ENCODE peak calls at places on chromosome 13, in ten cellular contexts. Y is adrenal gland; A is CD8-positive, alpha-beta T cell; C is brain microvascular endothelial cell; L is psoas muscle; D is heart right ventricle; S is uterus; V is GM10248; R is thoracic aorta; B is GM23338. Z is an unnamed sample.
A peak's percentile ranks its signal among the peaks of the same experiment; 100 is the strongest.

GRCh38 chr13:35781044-35781443 is 304.6 kb upstream of the MAB21L1 start:
- DNase-seq in Y (no peak), A (no peak), C (no peak), L (no peak), D (no peak), S (no peak), V (no peak), R (no peak), B (no peak), Z (no peak)

GRCh38 chr13:51643882-51644281 is 59.6 kb downstream of the WDFY2 start:
- DNase-seq in Y (no peak), A (no peak), C (peak; percentile 87), L (no peak), D (no peak), S (no peak), V (no peak), R (no peak), B (no peak), Z (no peak)

GRCh38 chr13:88895261-88895941 is 1224.2 kb downstream of the SLITRK5 start:
- DNase-seq in Y (no peak), A (no peak), C (no peak), L (no peak), D (no peak), S (no peak), V (no peak), R (no peak), B (no peak), Z (no peak)

GRCh38 chr13:67228031-67228430 is 2.1 kb downstream of the PCDH9 start:
- DNase-seq in Y (no peak), A (no peak), C (no peak), L (no peak), D (no peak), S (no peak), V (no peak), R (no peak), B (no peak), Z (no peak)

GRCh38 chr13:98508280-98509074 is 68.4 kb downstream of the STK24 start:
- DNase-seq in Y (peak; percentile 9), A (no peak), C (peak; percentile 64), L (no peak), D (no peak), S (no peak), V (no peak), R (no peak), B (no peak), Z (no peak)

GRCh38 chr13:46831588-46832194 is 34.7 kb upstream of the ESD start:
- DNase-seq in Y (peak; percentile 52), A (peak; percentile 18), C (peak; percentile 46), L (no peak), D (no peak), S (peak; percentile 20), V (peak; percentile 17), R (no peak), B (peak; percentile 71), Z (no peak)

GRCh38 chr13:65497265-65497664 is 1732.9 kb downstream of the PCDH9 start:
- DNase-seq in Y (no peak), A (no peak), C (peak; percentile 38), L (no peak), D (no peak), S (no peak), V (no peak), R (no peak), B (no peak), Z (no peak)

GRCh38 chr13:26272621-26273020 is 18.7 kb downstream of the CDK8 start:
- DNase-seq in Y (no peak), A (no peak), C (no peak), L (no peak), D (no peak), S (no peak), V (no peak), R (no peak), B (no peak), Z (no peak)

GRCh38 chr13:91058066-91058465 is 289.4 kb upstream of the MIR17HG start:
- DNase-seq in Y (no peak), A (no peak), C (peak; percentile 1), L (no peak), D (no peak), S (no peak), V (no peak), R (no peak), B (peak; percentile 8), Z (no peak)

GRCh38 chr13:79481685-79482052 is 714 bp downstream of the NDFIP2 start:
- DNase-seq in Y (no peak), A (peak; percentile 49), C (no peak), L (no peak), D (no peak), S (no peak), V (peak; percentile 19), R (no peak), B (no peak), Z (no peak)

GRCh38 chr13:110685305-110685704 is 20.6 kb downstream of the CARS2 start:
- DNase-seq in Y (no peak), A (no peak), C (peak; percentile 65), L (no peak), D (no peak), S (peak; percentile 34), V (no peak), R (no peak), B (no peak), Z (no peak)

GRCh38 chr13:22316494-22317025 is 645.7 kb downstream of the FGF9 start:
- DNase-seq in Y (no peak), A (no peak), C (no peak), L (no peak), D (no peak), S (no peak), V (no peak), R (no peak), B (no peak), Z (no peak)

GRCh38 chr13:32538234-32538620 is 368 bp downstream of the N4BP2L2 start:
- DNase-seq in Y (peak; percentile 60), A (no peak), C (peak; percentile 52), L (peak; percentile 27), D (peak; percentile 22), S (no peak), V (peak; percentile 64), R (no peak), B (no peak), Z (no peak)

GRCh38 chr13:34000955-34001354 is 183.0 kb downstream of the RFC3 start:
- DNase-seq in Y (no peak), A (no peak), C (no peak), L (no peak), D (no peak), S (no peak), V (no peak), R (no peak), B (no peak), Z (no peak)

GRCh38 chr13:77239312-77239711 is 87.6 kb downstream of the MYCBP2 start:
- DNase-seq in Y (no peak), A (no peak), C (peak; percentile 11), L (no peak), D (no peak), S (no peak), V (no peak), R (no peak), B (no peak), Z (no peak)

GRCh38 chr13:52738719-52739467 is 727 bp downstream of the CNMD start:
- DNase-seq in Y (no peak), A (peak; percentile 36), C (no peak), L (no peak), D (no peak), S (no peak), V (peak; percentile 75), R (no peak), B (peak; percentile 75), Z (peak; percentile 18)
- TF ChIP-seq CTCF in Y (peak; percentile 37), A (peak; percentile 52), C (peak; percentile 47), L (peak; percentile 30), D (peak; percentile 70), S (peak; percentile 18), V (peak; percentile 69), R (no peak), B (peak; percentile 65), Z (peak; percentile 60)

GRCh38 chr13:48826039-48826438 is 149.7 kb upstream of the FNDC3A start:
- DNase-seq in Y (no peak), A (no peak), C (no peak), L (no peak), D (no peak), S (no peak), V (no peak), R (no peak), B (no peak), Z (no peak)
- TF ChIP-seq CTCF in Y (no peak), A (no peak), C (peak; percentile 8), L (no peak), D (no peak), S (no peak), V (no peak), R (no peak), B (peak; percentile 64), Z (no peak)

DNA sequence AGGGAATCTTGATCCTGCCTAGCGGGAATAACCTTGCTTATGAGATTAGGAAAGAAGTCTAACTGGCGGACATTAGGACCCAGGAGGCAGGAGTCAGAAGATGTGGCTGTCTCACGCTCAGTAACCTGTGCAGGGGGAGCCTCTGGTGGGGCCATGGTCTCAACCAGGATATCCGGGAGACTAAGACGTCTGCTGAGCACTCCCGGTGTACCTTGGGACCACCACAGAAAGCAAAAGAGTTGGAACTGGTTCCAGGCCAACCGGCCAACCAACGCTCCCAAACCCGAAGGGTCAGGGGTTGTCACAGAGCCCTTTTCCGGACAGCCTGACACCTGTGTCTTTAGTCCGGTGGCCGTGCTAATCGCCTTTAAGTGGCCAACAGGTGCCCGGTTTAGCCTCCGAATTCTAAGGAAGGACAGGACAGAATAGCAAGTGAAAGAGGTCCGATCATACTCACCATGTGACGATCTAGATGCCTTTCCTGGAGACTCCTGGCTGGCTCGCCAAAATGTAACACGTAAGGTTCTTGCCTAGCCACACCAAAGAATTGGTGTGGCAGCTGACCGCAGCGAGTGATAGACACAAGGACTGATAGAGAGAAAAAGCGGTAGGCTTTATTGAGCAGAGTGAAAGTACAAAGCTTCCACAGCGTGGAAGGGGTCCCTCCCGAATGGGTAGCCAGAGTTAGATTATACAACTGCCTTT is 103.9 kb upstream of the DIAPH3 start:
- DNase-seq in Y (peak; percentile 26), A (peak; percentile 33), C (no peak), L (no peak), D (no peak), S (no peak), V (no peak), R (no peak), B (peak; percentile 79), Z (no peak)
- TF ChIP-seq CTCF in Y (no peak), A (no peak), C (no peak), L (no peak), D (no peak), S (no peak), V (no peak), R (no peak), B (no peak), Z (no peak)

GRCh38 chr13:96025283-96025682 is 27.9 kb downstream of the UGGT2 start:
- DNase-seq in Y (no peak), A (no peak), C (no peak), L (no peak), D (no peak), S (no peak), V (no peak), R (no peak), B (no peak), Z (no peak)

GRCh38 chr13:96018135-96018534 is 35.1 kb downstream of the UGGT2 start:
- DNase-seq in Y (no peak), A (no peak), C (no peak), L (no peak), D (no peak), S (no peak), V (no peak), R (no peak), B (no peak), Z (no peak)

GRCh38 chr13:96020941-96021340 is 32.3 kb downstream of the UGGT2 start:
- DNase-seq in Y (no peak), A (no peak), C (no peak), L (no peak), D (no peak), S (no peak), V (no peak), R (no peak), B (no peak), Z (no peak)

GRCh38 chr13:96020155-96020575 is 33.0 kb downstream of the UGGT2 start:
- DNase-seq in Y (peak; percentile 57), A (no peak), C (peak; percentile 65), L (no peak), D (no peak), S (no peak), V (peak; percentile 41), R (no peak), B (peak; percentile 74), Z (no peak)
- TF ChIP-seq CTCF in Y (peak; percentile 66), A (no peak), C (peak; percentile 74), L (peak; percentile 63), D (peak; percentile 73), S (peak; percentile 62), V (peak; percentile 63), R (peak; percentile 46), B (peak; percentile 69), Z (peak; percentile 71)